ENCODE peak calls at places on chromosomes 7 and 10, in ten cellular contexts. N is sigmoid colon, Q is IMR-90, U is body of pancreas, E is stomach, A is lower leg skin, G is A549, M is transverse colon, X is testis, B is Peyer's patch. O is an unnamed sample.

GRCh38 chr7:92417913-92418312 is 29.4 kb upstream of the GATAD1 start:
- DNase-seq in N (no peak), Q (no peak), U (no peak), E (no peak), A (no peak), G (no peak), M (no peak), X (peak), B (no peak), O (no peak)

GRCh38 chr7:1848013-1848640 is 178.1 kb downstream of the ELFN1 start:
- DNase-seq in N (peak), Q (no peak), U (no peak), E (no peak), A (no peak), G (no peak), M (no peak), X (no peak), B (no peak), O (no peak)

GRCh38 chr10:38228394-38228793 is 134.3 kb downstream of the ZNF37A start:
- DNase-seq in N (no peak), Q (no peak), U (no peak), E (no peak), A (no peak), G (no peak), M (no peak), X (no peak), B (no peak), O (no peak)

GRCh38 chr7:134778941-134779740 is at the start of gene CALD1:
- DNase-seq in N (peak), Q (peak), U (peak), E (peak), A (peak), G (peak), M (peak), X (peak), B (peak), O (no peak)

GRCh38 chr7:148330124-148330818 is 260.3 kb upstream of the C7orf33 start:
- DNase-seq in N (no peak), Q (no peak), U (no peak), E (no peak), A (no peak), G (no peak), M (no peak), X (no peak), B (no peak), O (no peak)

GRCh38 chr7:34247468-34247867 is 342.1 kb downstream of the BMPER start:
- DNase-seq in N (no peak), Q (peak), U (no peak), E (no peak), A (no peak), G (no peak), M (no peak), X (no peak), B (no peak), O (no peak)

GRCh38 chr10:525565-526315 is 163.7 kb downstream of the DIP2C start:
- DNase-seq in N (peak), Q (peak), U (no peak), E (no peak), A (no peak), G (no peak), M (no peak), X (no peak), B (no peak), O (no peak)

GRCh38 chr7:151088856-151089699 is 2.8 kb downstream of the AGAP3 start:
- DNase-seq in N (peak), Q (peak), U (peak), E (peak), A (peak), G (no peak), M (peak), X (peak), B (peak), O (peak)

GRCh38 chr7:37074370-37074769 is 350.1 kb upstream of the AOAH start:
- DNase-seq in N (no peak), Q (no peak), U (no peak), E (no peak), A (no peak), G (no peak), M (no peak), X (no peak), B (no peak), O (no peak)

GRCh38 chr7:94298943-94299342 is 95.8 kb upstream of the COL1A2 start:
- DNase-seq in N (no peak), Q (peak), U (no peak), E (no peak), A (no peak), G (no peak), M (no peak), X (no peak), B (no peak), O (no peak)

GRCh38 chr7:139230774-139231512 is at the start of gene UBN2:
- DNase-seq in N (peak), Q (peak), U (peak), E (peak), A (peak), G (peak), M (peak), X (peak), B (peak), O (peak)
- TF ChIP-seq POLR2A in N (peak), Q (peak), U (peak), E (no peak), A (no peak), G (peak), M (peak), X (peak), B (no peak), O (peak)

DNA sequence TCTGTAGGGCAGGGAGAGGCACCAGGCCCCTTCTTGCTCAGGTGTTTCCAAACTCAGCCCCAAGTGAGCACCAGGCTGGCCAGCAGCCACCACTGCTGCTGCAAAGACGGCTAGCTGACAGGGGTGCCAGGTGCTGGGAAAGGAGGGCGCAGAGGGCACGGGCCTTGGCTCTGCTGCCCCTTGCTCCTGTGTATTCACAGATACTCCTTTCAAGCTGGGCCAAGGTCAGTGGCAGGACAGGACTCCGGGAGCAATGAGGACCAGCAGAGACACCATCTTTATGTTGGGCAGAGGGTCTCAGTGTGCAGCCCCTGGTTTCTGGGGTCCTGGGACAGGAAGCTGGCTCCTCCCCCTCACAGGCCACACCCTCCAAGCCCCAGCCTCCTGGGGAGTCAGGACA is 110.1 kb downstream of the SMURF1 start:
- DNase-seq in N (no peak), Q (no peak), U (no peak), E (no peak), A (peak), G (no peak), M (no peak), X (peak), B (peak), O (no peak)
- TF ChIP-seq POLR2A in N (no peak), Q (no peak), U (no peak), E (no peak), A (no peak), G (no peak), M (no peak), X (no peak), B (no peak), O (no peak)

GRCh38 chr7:5354460-5355279 is 69.0 kb downstream of the TNRC18 start:
- DNase-seq in N (peak), Q (peak), U (peak), E (peak), A (no peak), G (no peak), M (peak), X (peak), B (peak), O (no peak)
- TF ChIP-seq POLR2A in N (no peak), Q (no peak), U (no peak), E (no peak), A (no peak), G (no peak), M (no peak), X (no peak), B (no peak), O (no peak)

DNA sequence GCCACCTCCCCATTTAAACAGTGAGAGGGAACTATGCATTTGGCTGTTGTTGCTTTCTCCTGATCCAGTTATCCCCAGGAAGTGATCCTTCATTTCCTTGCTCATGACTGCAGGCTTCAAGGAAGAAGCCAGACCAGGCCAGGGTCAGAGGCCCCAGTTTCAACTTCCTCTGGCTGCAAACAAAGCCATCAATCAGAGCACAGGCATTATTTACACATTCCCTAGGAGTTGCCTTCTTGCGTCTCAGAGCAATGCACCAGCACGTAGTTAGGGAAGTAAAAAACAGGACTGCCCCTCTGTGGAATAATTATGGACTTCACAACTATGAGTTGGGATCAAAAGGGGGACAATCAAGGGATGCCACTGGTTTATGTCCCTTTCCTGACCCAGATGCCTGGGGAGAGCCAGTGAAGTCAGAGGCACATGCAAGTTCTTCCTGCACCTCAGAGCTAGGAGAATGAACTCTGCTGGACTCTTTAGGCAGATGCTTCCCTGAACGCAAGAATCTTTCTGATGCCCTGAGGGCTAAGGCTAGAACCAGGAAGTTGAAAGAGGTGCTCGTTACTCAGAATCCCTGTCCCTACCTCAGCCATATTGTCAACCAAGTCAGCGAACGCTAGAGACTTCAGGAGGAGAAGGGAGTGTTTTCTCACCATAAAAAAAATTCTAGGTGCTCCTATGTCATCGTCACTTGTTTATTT is 359.1 kb downstream of the PRPF18 start:
- DNase-seq in N (no peak), Q (peak), U (peak), E (no peak), A (no peak), G (no peak), M (no peak), X (no peak), B (no peak), O (no peak)
- TF ChIP-seq POLR2A in N (no peak), Q (no peak), U (no peak), E (no peak), A (no peak), G (no peak), M (no peak), X (no peak), B (no peak), O (no peak)

DNA sequence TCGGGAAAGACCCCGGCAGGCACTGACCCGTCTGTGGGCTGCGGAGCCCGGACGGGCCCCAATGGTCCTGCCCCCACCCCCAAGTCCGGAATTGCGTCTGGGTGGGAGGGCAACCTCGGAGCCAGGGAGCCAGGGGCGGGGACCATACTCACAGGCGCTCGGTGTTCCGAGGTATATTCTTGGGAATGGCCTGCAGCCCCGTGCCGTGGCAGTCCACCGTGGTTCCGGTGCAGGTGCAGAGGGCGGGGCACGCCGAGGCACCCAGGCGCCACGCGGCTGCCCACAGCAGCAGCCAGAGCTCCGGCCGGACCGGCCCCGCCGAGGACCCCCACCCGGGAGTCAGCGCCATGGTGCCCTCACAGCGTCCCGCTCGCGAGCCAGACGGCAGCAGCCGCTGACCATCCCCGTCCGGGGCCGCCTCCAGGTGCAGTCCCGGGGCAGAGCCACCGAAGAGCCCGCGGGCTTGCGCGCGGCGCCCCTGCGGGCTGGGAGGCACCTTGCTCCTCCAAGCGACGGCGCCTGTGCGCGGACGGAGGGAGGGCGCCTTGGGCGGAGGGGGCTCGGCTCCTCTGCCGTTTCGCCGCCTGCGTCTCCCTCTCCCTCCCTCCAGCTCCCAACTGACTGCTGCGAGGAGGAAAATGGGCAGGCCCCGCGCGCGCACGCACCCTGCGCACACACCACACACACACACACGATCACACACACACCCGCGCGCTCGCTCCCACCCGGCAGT is at the start of gene SLIT1:
- DNase-seq in N (no peak), Q (no peak), U (no peak), E (no peak), A (no peak), G (peak), M (no peak), X (no peak), B (no peak), O (no peak)
- TF ChIP-seq POLR2A in N (no peak), Q (no peak), U (no peak), E (no peak), A (no peak), G (no peak), M (no peak), X (no peak), B (no peak), O (no peak)

GRCh38 chr7:55778631-55779030 is 83.9 kb downstream of the SEPTIN14 start:
- DNase-seq in N (no peak), Q (no peak), U (no peak), E (no peak), A (peak), G (no peak), M (no peak), X (no peak), B (no peak), O (no peak)

GRCh38 chr7:55786901-55787300 is 75.7 kb downstream of the SEPTIN14 start:
- DNase-seq in N (no peak), Q (no peak), U (no peak), E (no peak), A (peak), G (no peak), M (no peak), X (no peak), B (no peak), O (no peak)

GRCh38 chr7:55787796-55788195 is 74.8 kb downstream of the SEPTIN14 start:
- DNase-seq in N (no peak), Q (no peak), U (no peak), E (no peak), A (peak), G (no peak), M (no peak), X (no peak), B (no peak), O (no peak)

GRCh38 chr7:55784151-55784550 is 78.4 kb downstream of the SEPTIN14 start:
- DNase-seq in N (no peak), Q (no peak), U (no peak), E (no peak), A (peak), G (no peak), M (no peak), X (no peak), B (no peak), O (no peak)
- TF ChIP-seq POLR2A in N (no peak), Q (no peak), U (no peak), E (no peak), A (no peak), G (no peak), M (no peak), X (no peak), B (no peak), O (no peak)

GRCh38 chr10:74151879-74152722 is 1.1 kb downstream of the ADK start:
- DNase-seq in N (no peak), Q (no peak), U (no peak), E (no peak), A (no peak), G (no peak), M (no peak), X (no peak), B (no peak), O (peak)

GRCh38 chr10:74153676-74154075 is 2.7 kb downstream of the ADK start:
- DNase-seq in N (no peak), Q (no peak), U (no peak), E (no peak), A (no peak), G (no peak), M (no peak), X (no peak), B (no peak), O (no peak)

GRCh38 chr10:74153123-74153522 is 2.1 kb downstream of the ADK start:
- DNase-seq in N (no peak), Q (peak), U (peak), E (no peak), A (no peak), G (peak), M (no peak), X (no peak), B (no peak), O (peak)

GRCh38 chr10:74150151-74151056 is at the start of gene AP3M1:
- DNase-seq in N (peak), Q (no peak), U (peak), E (peak), A (peak), G (no peak), M (peak), X (peak), B (peak), O (no peak)

DNA sequence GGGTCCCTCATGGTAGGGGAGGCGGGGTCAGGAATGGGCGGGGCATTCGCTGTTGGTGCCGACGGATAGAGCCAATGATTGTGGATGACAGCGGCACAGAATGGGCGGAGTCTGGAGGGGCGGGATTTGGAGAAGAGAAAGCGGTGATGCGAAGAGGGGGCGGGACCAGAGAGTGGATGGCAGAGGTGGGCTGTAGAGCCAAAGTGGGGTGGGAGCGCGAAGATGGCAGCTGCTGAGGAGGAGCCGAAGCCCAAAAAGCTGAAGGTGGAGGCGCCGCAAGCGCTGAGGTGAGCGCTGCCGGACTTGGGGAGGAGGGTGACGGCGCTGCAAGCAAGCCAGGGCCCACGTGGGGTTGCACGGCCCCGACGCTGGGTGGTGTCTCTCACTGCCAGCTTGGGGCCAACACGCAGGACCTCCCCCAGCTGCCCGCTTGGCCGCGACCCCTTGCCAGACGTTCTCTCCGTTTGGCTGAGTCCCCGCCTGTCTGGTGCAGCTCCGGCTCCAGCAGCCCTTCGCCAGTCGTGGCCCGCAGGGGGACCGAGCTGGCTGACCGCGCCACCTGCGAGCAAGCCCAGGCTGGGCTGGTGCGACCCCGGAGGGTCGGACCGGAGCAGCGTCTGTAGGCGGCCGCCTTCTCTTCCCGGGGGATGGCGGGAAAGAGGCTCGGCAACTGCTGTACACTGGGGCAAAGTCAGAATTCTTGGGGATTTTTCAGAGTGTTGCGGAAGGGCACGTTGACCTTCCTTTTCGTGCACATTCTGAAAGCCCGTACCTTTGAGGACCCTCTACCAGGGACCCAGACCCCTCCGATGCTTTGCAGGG is at the start of gene ADK:
- DNase-seq in N (peak), Q (peak), U (peak), E (peak), A (peak), G (peak), M (peak), X (peak), B (peak), O (peak)
- TF ChIP-seq POLR2A in N (peak), Q (peak), U (peak), E (no peak), A (no peak), G (peak), M (peak), X (no peak), B (no peak), O (no peak)

DNA sequence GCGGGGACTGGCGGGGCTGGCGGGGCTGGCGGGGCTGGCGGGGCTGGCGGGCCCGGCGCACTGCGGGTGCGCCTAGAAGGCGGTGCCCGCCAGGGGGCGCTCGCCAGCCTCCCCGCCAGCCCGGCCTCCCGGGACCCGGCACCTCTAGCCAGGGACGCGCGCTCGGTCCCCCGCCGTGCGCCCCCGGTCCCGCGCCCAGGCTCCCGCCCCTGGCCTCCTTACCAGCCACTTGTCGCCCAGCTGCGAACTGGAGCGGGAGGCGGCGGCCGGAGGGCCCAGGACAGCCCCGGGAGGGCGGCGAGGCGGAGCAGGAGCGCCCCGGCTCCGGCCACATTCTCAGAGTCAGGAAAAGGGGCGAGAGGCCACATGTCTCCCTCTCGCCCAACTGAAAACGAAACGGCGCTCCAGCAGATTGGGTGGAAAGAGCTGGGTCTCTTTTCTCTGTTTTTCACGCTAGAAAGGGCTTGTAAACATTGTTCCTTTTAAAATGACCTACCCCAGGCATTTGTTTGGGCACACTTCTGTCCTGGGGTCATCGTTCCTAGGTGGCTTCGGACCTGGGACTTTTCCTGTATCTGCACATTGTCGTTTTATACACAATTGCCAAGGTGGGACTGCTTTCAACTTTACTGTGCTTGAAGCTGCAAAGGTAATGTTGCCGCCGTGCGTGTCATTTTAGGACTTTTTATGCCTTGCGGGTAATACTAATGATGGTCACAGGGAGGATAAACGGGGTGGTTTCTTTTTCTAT is 378 bp upstream of the PRKCQ start:
- DNase-seq in N (peak), Q (peak), U (peak), E (peak), A (peak), G (peak), M (peak), X (peak), B (peak), O (peak)
- TF ChIP-seq POLR2A in N (no peak), Q (no peak), U (peak), E (no peak), A (no peak), G (peak), M (peak), X (no peak), B (peak), O (peak)

GRCh38 chr7:76057813-76058145 is 9.9 kb downstream of the MDH2 start:
- DNase-seq in N (no peak), Q (no peak), U (peak), E (peak), A (no peak), G (no peak), M (no peak), X (no peak), B (no peak), O (no peak)
- TF ChIP-seq POLR2A in N (no peak), Q (no peak), U (no peak), E (no peak), A (no peak), G (no peak), M (no peak), X (no peak), B (no peak), O (no peak)

O was measured in erythroblast.